ENCODE peak calls at places on chromosomes 12 and 14, in six cellular contexts. F is thoracic aorta, Q is GM20000, C is nephron progenitor cell, O is PC-3, T is fibroblast of mammary gland. J is an unnamed sample.

GRCh38 chr12:7155471-7156034 is 25.4 kb downstream of the CLSTN3 start:
- DNase-seq in F (no peak), C (no peak), O (peak; percentile 11), Q (no peak), T (no peak), J (peak; percentile 83)

GRCh38 chr12:131619736-131620506 is 91.0 kb upstream of the SFSWAP start:
- DNase-seq in F (no peak), T (no peak), O (no peak), C (no peak), Q (no peak), J (no peak)

GRCh38 chr14:100825691-100826331 is at the start of gene MEG3:
- DNase-seq in F (no peak), T (peak; percentile 80), Q (no peak), O (no peak), C (no peak), J (no peak)

GRCh38 chr12:82144505-82144904 is 213.7 kb downstream of the CCDC59 start:
- DNase-seq in O (no peak), T (peak; percentile 14), C (no peak), F (no peak), Q (no peak), J (peak; percentile 9)

GRCh38 chr12:116863275-116863767 is 17.9 kb downstream of the HRK start:
- DNase-seq in Q (no peak), F (no peak), T (peak; percentile 77), C (peak; percentile 24), O (peak; percentile 54), J (no peak)

GRCh38 chr14:64388533-64389243 is 535 bp downstream of the MTHFD1 start:
- DNase-seq in T (peak; percentile 22), Q (no peak), O (peak; percentile 27), F (no peak), C (peak; percentile 44), J (peak; percentile 25)

GRCh38 chr12:20125259-20125919 is 242.9 kb upstream of the PDE3A start:
- DNase-seq in T (peak; percentile 11), O (no peak), C (no peak), F (no peak), Q (no peak), J (no peak)

GRCh38 chr14:60951781-60952435 is 29.0 kb downstream of the TRMT5 start:
- DNase-seq in Q (no peak), O (no peak), F (no peak), C (no peak), T (peak; percentile 21), J (no peak)

GRCh38 chr12:13692332-13692731 is 289.1 kb downstream of the GRIN2B start:
- DNase-seq in F (no peak), T (no peak), Q (no peak), C (no peak), O (no peak), J (no peak)

GRCh38 chr14:57390806-57391562 is 598 bp downstream of the NAA30 start:
- DNase-seq in Q (peak; percentile 64), C (peak; percentile 53), O (peak; percentile 61), F (no peak), T (no peak), J (peak; percentile 38)

GRCh38 chr12:52147367-52147972 is 44.3 kb downstream of the KRT80 start:
- DNase-seq in C (no peak), Q (no peak), O (peak; percentile 99), F (peak; percentile 91), T (peak; percentile 99), J (peak; percentile 98)

GRCh38 chr14:26960049-26960688 is 362.3 kb upstream of the NOVA1 start:
- DNase-seq in C (no peak), Q (no peak), F (no peak), O (no peak), T (no peak), J (no peak)

GRCh38 chr14:98711453-98711852 is 560.5 kb downstream of the BCL11B start:
- DNase-seq in Q (no peak), F (no peak), C (no peak), O (no peak), T (no peak), J (peak; percentile 6)

GRCh38 chr14:75427482-75428229 is at the start of gene JDP2:
- DNase-seq in C (peak; percentile 84), O (peak; percentile 37), F (peak; percentile 74), Q (peak; percentile 81), T (peak; percentile 61), J (peak; percentile 62)

GRCh38 chr12:105337391-105337790 is 6.9 kb downstream of the C12orf75 start:
- DNase-seq in O (no peak), T (no peak), C (no peak), Q (no peak), F (no peak), J (no peak)

GRCh38 chr14:71380271-71380670 is 473.0 kb downstream of the PCNX1 start:
- DNase-seq in C (no peak), O (peak; percentile 25), F (no peak), T (no peak), Q (no peak), J (no peak)

GRCh38 chr12:65881965-65882413 is 57.7 kb downstream of the HMGA2 start:
- DNase-seq in Q (peak; percentile 46), C (no peak), F (peak; percentile 21), T (peak; percentile 70), O (no peak), J (no peak)

GRCh38 chr12:120394483-120395367 is 25.8 kb upstream of the MSI1 start:
- DNase-seq in T (no peak), F (no peak), C (no peak), Q (no peak), O (peak; percentile 57), J (no peak)

GRCh38 chr14:54420478-54421116 is 20.6 kb downstream of the CNIH1 start:
- DNase-seq in F (no peak), O (peak; percentile 89), Q (no peak), C (peak; percentile 37), T (peak; percentile 67), J (peak; percentile 59)

GRCh38 chr14:70601162-70601561 is 707 bp upstream of the MED6 start:
- DNase-seq in Q (no peak), T (peak; percentile 40), O (peak; percentile 36), C (no peak), F (no peak), J (no peak)

GRCh38 chr14:33848706-33849454 is 102.0 kb downstream of the EGLN3 start:
- DNase-seq in T (peak; percentile 57), F (no peak), Q (peak; percentile 24), C (peak; percentile 79), O (peak; percentile 91), J (peak; percentile 71)

GRCh38 chr12:57063991-57064725 is 14.2 kb upstream of the MYO1A start:
- DNase-seq in O (no peak), Q (peak; percentile 69), C (no peak), F (no peak), T (no peak), J (no peak)

GRCh38 chr12:52975820-52976573 is 27.1 kb downstream of the KRT18 start:
- DNase-seq in C (no peak), F (no peak), Q (no peak), O (peak; percentile 67), T (no peak), J (peak; percentile 82)

GRCh38 chr12:65741662-65742480 is 82.4 kb upstream of the HMGA2 start:
- DNase-seq in C (peak; percentile 91), F (no peak), O (no peak), T (peak; percentile 49), Q (peak; percentile 75), J (peak; percentile 16)

GRCh38 chr14:53663709-53664108 is 292.9 kb downstream of the BMP4 start:
- DNase-seq in O (peak; percentile 53), T (peak; percentile 9), C (peak; percentile 12), Q (no peak), F (no peak), J (peak; percentile 26)

GRCh38 chr14:81206115-81206514 is 14.6 kb downstream of the GTF2A1 start:
- DNase-seq in O (peak; percentile 59), Q (no peak), C (no peak), F (no peak), T (peak; percentile 21), J (no peak)

GRCh38 chr14:81208489-81208888 is 12.3 kb downstream of the GTF2A1 start:
- DNase-seq in O (no peak), F (no peak), C (no peak), T (no peak), Q (no peak), J (peak; percentile 21)

GRCh38 chr14:81209187-81209836 is 11.4 kb downstream of the GTF2A1 start:
- DNase-seq in Q (no peak), C (no peak), O (no peak), F (no peak), T (no peak), J (no peak)

DNA sequence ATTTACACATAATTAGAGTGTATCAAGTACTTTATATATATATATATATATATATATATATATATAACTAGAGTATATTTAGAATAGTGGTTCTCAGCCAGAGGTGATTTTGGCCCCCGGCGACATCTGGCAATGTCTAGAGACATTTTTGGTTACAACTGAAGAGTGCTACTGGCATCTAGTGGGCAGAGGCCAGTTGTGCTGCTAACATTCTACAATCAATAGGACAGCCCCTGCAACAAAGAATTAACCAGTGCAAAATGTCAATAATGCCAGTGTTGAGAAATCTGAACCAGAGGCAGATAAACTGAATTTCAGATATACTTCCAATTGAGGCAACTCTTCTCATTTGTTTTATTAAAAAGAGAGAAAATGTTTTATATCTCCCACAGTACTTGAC is 8.9 kb downstream of the GTF2A1 start:
- DNase-seq in F (no peak), T (peak; percentile 41), O (peak; percentile 38), Q (no peak), C (no peak), J (peak; percentile 23)
- TF ChIP-seq CTCF in F (peak; percentile 39), T (peak; percentile 46), O (peak; percentile 59), Q (peak; percentile 28), C (peak; percentile 13), J (no peak)

GRCh38 chr12:72072613-72073212 is 134.1 kb downstream of the TPH2 start:
- DNase-seq in F (no peak), C (no peak), Q (no peak), T (no peak), O (no peak), J (peak; percentile 6)
- TF ChIP-seq CTCF in F (no peak), C (no peak), Q (no peak), T (no peak), O (no peak), J (no peak)

DNA sequence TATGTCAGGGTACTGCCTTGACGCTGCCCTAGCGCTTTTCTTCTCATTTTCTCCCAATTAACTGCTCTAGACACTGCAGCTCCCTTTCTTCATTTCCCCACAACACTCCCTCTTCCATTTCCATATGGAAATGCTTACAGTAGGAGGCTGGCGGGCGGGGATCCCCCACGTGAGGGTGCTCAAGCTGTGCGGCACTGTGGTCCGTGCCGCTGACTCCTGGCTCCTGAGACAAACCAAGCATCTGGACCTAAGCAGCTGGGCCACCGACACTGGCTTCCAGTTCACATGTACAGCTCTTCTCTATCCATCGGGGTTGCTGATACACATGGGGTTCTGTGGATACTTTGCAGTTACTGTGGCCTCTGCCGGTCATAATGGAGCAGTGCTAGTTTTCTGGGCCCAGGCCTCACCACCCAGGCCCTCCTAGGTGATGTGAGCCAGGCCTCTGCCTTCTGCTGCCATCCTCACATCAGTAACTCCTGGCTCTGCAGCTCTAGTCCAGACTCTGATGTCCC is 20.2 kb downstream of the TCHP start:
- DNase-seq in T (no peak), O (no peak), Q (no peak), F (no peak), C (no peak), J (no peak)
- TF ChIP-seq CTCF in T (no peak), O (no peak), Q (no peak), F (no peak), C (no peak), J (no peak)

DNA sequence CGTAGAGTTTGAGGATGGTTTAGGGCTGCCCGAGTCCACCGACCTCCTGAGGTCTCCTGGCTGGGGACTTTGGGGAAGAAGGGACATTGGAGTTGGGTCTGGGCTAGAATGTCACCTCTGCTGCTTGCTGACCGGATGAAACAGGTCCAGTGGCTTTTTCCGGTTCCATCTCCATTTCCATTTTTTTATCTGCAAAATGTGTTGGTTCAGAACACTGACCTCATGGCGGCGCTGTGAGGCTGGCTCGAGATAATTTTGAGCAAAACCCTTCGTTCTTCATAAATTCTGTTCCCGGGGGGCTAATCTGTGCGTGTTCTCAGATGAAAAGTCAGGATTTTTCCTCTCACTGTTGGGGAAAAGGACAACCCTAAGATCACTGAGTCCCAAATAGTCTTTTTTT is 11.7 kb upstream of the MYL2 start:
- DNase-seq in O (peak; percentile 40), T (no peak), Q (no peak), F (no peak), C (peak; percentile 29), J (no peak)
- TF ChIP-seq CTCF in O (peak; percentile 70), T (peak; percentile 42), Q (no peak), F (no peak), C (peak; percentile 36), J (no peak)

J was measured in MCF 10A.